ENCODE peak calls at places on chromosomes 2 and 18, in five cellular contexts. Y, N, E, W and P are unnamed samples.

GRCh38 chr18:56380682-56381081 is 257.7 kb downstream of the TXNL1 start:
- DNase-seq in Y (no peak), N (no peak), E (no peak), W (no peak), P (no peak)

GRCh38 chr2:197455428-197455827 is 2.1 kb downstream of the COQ10B start:
- DNase-seq in Y (no peak), N (no peak), E (no peak), W (no peak), P (no peak)

GRCh38 chr2:222318712-222319575 is 20.1 kb upstream of the PAX3 start:
- DNase-seq in Y (no peak), N (no peak), E (peak), W (no peak), P (peak)

GRCh38 chr18:79903787-79904356 is 47.6 kb downstream of the SLC66A2 start:
- DNase-seq in Y (no peak), N (no peak), E (no peak), W (no peak), P (no peak)

GRCh38 chr18:23470620-23471387 is 17.7 kb downstream of the RIOK3 start:
- DNase-seq in Y (no peak), N (no peak), E (no peak), W (no peak), P (no peak)

GRCh38 chr2:160507464-160507863 is 13.9 kb upstream of the RBMS1 start:
- DNase-seq in Y (no peak), N (no peak), E (no peak), W (no peak), P (no peak)

GRCh38 chr18:25449046-25449445 is 97.1 kb upstream of the ZNF521 start:
- DNase-seq in Y (no peak), N (no peak), E (no peak), W (no peak), P (no peak)

GRCh38 chr2:48600204-48600813 is 17.3 kb upstream of the GTF2A1L start:
- DNase-seq in Y (peak), N (peak), E (peak), W (no peak), P (no peak)

GRCh38 chr2:44935854-44936185 is 5.7 kb upstream of the SIX3 start:
- DNase-seq in Y (no peak), N (no peak), E (no peak), W (no peak), P (no peak)

GRCh38 chr2:167209784-167210183 is 321.5 kb downstream of the XIRP2 start:
- DNase-seq in Y (no peak), N (peak), E (no peak), W (no peak), P (no peak)

GRCh38 chr2:83565231-83566025 is 893.7 kb downstream of the SUCLG1 start:
- DNase-seq in Y (no peak), N (no peak), E (no peak), W (no peak), P (no peak)

GRCh38 chr18:48996901-48997463 is 46.2 kb upstream of the SMAD7 start:
- DNase-seq in Y (peak), N (peak), E (no peak), W (no peak), P (no peak)

GRCh38 chr2:241270531-241270930 is 44.9 kb downstream of the HDLBP start:
- DNase-seq in Y (no peak), N (no peak), E (no peak), W (no peak), P (no peak)

GRCh38 chr2:236616031-236616430 is 46.4 kb downstream of the ACKR3 start:
- DNase-seq in Y (no peak), N (no peak), E (no peak), W (no peak), P (no peak)

GRCh38 chr2:151733781-151734672 is at the start of gene NEB:
- DNase-seq in Y (no peak), N (no peak), E (no peak), W (no peak), P (no peak)

GRCh38 chr2:227388537-227389011 is 825 bp upstream of the SCYGR1 start:
- DNase-seq in Y (peak), N (peak), E (no peak), W (no peak), P (no peak)

GRCh38 chr2:134778372-134778771 is 59.6 kb upstream of the TMEM163 start:
- DNase-seq in Y (no peak), N (no peak), E (no peak), W (no peak), P (no peak)

GRCh38 chr2:125085904-125086303 is 1060.8 kb downstream of the CNTNAP5 start:
- DNase-seq in Y (no peak), N (no peak), E (no peak), W (no peak), P (no peak)

GRCh38 chr2:184692137-184692734 is 93.9 kb downstream of the ZNF804A start:
- DNase-seq in Y (peak), N (peak), E (no peak), W (no peak), P (no peak)

GRCh38 chr2:27961997-27962396 is 71.5 kb downstream of the BABAM2 start:
- DNase-seq in Y (peak), N (peak), E (no peak), W (no peak), P (no peak)

GRCh38 chr2:58594175-58594574 is 353.1 kb upstream of the FANCL start:
- DNase-seq in Y (no peak), N (no peak), E (peak), W (no peak), P (no peak)

GRCh38 chr2:131035112-131035825 is 58.0 kb downstream of the FAM168B start:
- DNase-seq in Y (no peak), N (no peak), E (no peak), W (no peak), P (peak)

GRCh38 chr2:176619504-176619903 is 350.3 kb downstream of the MTX2 start:
- DNase-seq in Y (no peak), N (no peak), E (no peak), W (no peak), P (no peak)

GRCh38 chr2:38668092-38668491 is 2.2 kb downstream of the GALM start:
- DNase-seq in Y (no peak), N (no peak), E (no peak), W (no peak), P (no peak)

GRCh38 chr2:27638023-27638637 is 9.3 kb downstream of the GPN1 start:
- DNase-seq in Y (peak), N (peak), E (no peak), W (no peak), P (no peak)

GRCh38 chr2:100667801-100668200 is 105.0 kb downstream of the PDCL3 start:
- DNase-seq in Y (no peak), N (no peak), E (no peak), W (no peak), P (no peak)

GRCh38 chr2:14633451-14634211 is 1.1 kb downstream of the LRATD1 start:
- DNase-seq in Y (no peak), N (no peak), E (no peak), W (no peak), P (peak)

GRCh38 chr2:40451926-40452605 is at the start of gene SLC8A1:
- DNase-seq in Y (no peak), N (peak), E (peak), W (no peak), P (peak)

GRCh38 chr18:62486290-62486964 is 36.4 kb upstream of the ZCCHC2 start:
- DNase-seq in Y (peak), N (peak), E (no peak), W (no peak), P (no peak)

GRCh38 chr2:217090024-217090473 is 230.2 kb upstream of the TNP1 start:
- DNase-seq in Y (peak), N (no peak), E (no peak), W (no peak), P (no peak)

GRCh38 chr2:16167471-16168426 is 227.4 kb downstream of the MYCN start:
- DNase-seq in Y (no peak), N (no peak), E (no peak), W (no peak), P (peak)

GRCh38 chr2:239258248-239258647 is 142.6 kb downstream of the HDAC4 start:
- DNase-seq in Y (no peak), N (no peak), E (no peak), W (no peak), P (no peak)

GRCh38 chr18:21303913-21304312 is 61.9 kb downstream of the GREB1L start:
- DNase-seq in Y (no peak), N (peak), E (no peak), W (no peak), P (no peak)

GRCh38 chr18:13269599-13270011 is 51.0 kb downstream of the LDLRAD4 start:
- DNase-seq in Y (no peak), N (peak), E (no peak), W (no peak), P (no peak)

GRCh38 chr2:53852540-53852939 is 7.2 kb downstream of the GPR75 start:
- DNase-seq in Y (no peak), N (no peak), E (no peak), W (no peak), P (no peak)

GRCh38 chr2:172101707-172102158 is 967 bp downstream of the DLX2 start:
- DNase-seq in Y (no peak), N (no peak), E (no peak), W (no peak), P (no peak)
- TF ChIP-seq CTCF in Y (no peak), N (no peak), E (no peak), W (no peak), P (no peak)

DNA sequence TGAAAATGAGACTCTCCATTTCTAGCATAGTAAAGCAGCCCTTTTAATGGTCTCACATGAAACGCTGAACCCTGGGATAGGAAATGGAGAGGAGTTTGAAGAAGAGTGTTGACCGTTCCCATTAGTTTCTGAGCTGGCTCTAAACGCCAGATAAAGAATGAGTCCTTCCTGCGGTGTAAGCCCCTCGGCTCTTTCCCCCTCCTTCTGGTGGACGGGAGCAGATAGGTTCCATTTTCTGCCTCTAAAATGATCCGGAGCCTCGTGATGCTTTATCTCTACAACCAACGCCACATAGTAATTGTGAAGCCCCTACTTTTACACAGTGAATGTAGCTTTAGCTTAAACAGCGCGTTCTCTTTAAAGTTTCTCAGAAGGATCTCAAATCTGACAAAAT is 24.1 kb upstream of the ZNF516 start:
- DNase-seq in Y (peak), N (no peak), E (no peak), W (no peak), P (no peak)
- TF ChIP-seq CTCF in Y (no peak), N (no peak), E (no peak), W (no peak), P (no peak)

GRCh38 chr2:164911832-164912231 is 43.5 kb downstream of the SLC38A11 start:
- DNase-seq in Y (no peak), N (no peak), E (no peak), W (no peak), P (no peak)

GRCh38 chr2:164913640-164914346 is 41.5 kb downstream of the SLC38A11 start:
- DNase-seq in Y (peak), N (peak), E (no peak), W (no peak), P (no peak)

GRCh38 chr2:164910091-164910899 is 45.0 kb downstream of the SLC38A11 start:
- DNase-seq in Y (peak), N (peak), E (no peak), W (no peak), P (no peak)

GRCh38 chr2:164917296-164917903 is 37.9 kb downstream of the SLC38A11 start:
- DNase-seq in Y (peak), N (no peak), E (no peak), W (peak), P (no peak)

DNA sequence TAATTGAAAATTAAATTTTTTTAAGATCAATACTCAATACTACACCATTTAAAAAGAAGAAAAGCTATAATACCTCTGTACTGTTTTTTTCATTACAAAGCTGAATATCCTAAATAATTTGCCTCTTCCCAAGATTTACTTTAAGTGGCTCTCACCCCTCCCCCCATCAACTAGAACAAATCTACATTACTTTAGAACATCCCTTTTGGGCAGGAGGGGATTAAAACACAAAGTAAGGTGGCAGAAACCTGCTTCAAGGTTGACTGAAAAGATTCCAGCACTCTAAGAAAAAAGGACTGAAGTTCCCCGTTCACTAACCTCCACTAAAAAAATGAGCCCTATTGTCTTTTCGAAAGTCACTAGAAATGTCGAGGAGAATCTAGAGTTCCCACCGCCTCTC is 42.3 kb downstream of the SLC38A11 start:
- DNase-seq in Y (no peak), N (no peak), E (no peak), W (no peak), P (no peak)
- TF ChIP-seq CTCF in Y (no peak), N (no peak), E (no peak), W (no peak), P (no peak)

GRCh38 chr18:7363338-7363737 is 132.4 kb downstream of the LRRC30 start:
- DNase-seq in Y (no peak), N (no peak), E (no peak), W (no peak), P (no peak)

GRCh38 chr18:7367336-7367735 is 136.4 kb downstream of the LRRC30 start:
- DNase-seq in Y (no peak), N (no peak), E (no peak), W (no peak), P (no peak)

GRCh38 chr18:7370375-7370774 is 139.5 kb downstream of the LRRC30 start:
- DNase-seq in Y (no peak), N (no peak), E (no peak), W (no peak), P (no peak)

GRCh38 chr18:7369006-7369405 is 138.1 kb downstream of the LRRC30 start:
- DNase-seq in Y (no peak), N (no peak), E (no peak), W (no peak), P (no peak)

GRCh38 chr18:7366597-7366996 is 135.7 kb downstream of the LRRC30 start:
- DNase-seq in Y (no peak), N (no peak), E (no peak), W (no peak), P (no peak)
- TF ChIP-seq CTCF in Y (no peak), N (no peak), E (no peak), W (no peak), P (no peak)

GRCh38 chr2:68294187-68294586 is 25.6 kb downstream of the CNRIP1 start:
- DNase-seq in Y (no peak), N (no peak), E (no peak), W (no peak), P (no peak)
- TF ChIP-seq CTCF in Y (no peak), N (no peak), E (no peak), W (no peak), P (peak)

GRCh38 chr18:74331404-74331803 is 15.8 kb downstream of the C18orf63 start:
- DNase-seq in Y (peak), N (peak), E (peak), W (peak), P (no peak)
- TF ChIP-seq CTCF in Y (peak), N (peak), E (peak), W (no peak), P (peak)

GRCh38 chr2:187855689-187856088 is 301.5 kb upstream of the TFPI start:
- DNase-seq in Y (no peak), N (no peak), E (no peak), W (no peak), P (no peak)
- TF ChIP-seq CTCF in Y (no peak), N (no peak), E (no peak), W (no peak), P (no peak)

DNA sequence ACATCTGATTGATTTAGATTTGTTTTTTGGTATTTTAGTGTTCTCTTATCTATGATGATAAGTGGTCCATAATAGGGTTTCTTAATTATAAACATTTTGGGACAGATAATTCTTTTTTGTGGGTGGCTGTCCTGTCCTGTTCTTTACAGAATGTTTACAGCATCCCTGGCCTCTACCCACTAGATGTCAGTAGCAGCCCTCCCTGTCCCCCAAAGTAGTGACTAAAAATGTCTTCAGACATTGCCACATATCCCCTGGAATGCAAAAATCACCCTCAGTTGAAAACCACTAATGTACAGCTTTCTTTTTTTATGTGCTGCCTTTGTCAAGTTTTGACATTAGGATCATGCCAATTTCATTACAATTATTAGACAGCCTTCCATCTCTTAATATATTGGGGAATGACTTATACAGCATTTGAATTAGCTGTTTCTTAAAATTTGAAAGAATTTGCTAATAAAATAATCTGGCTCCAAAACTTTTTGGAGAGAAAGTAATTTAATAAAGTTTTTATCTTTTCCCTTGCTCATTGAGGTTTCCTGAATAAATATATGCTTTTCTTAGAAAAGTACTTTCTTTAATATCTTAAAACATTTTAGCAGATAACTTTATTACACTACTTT is 19.5 kb downstream of the WIPF1 start:
- DNase-seq in Y (peak), N (peak), E (peak), W (no peak), P (no peak)
- TF ChIP-seq CTCF in Y (peak), N (peak), E (peak), W (peak), P (peak)

GRCh38 chr2:30686000-30686399 is 121.2 kb downstream of the CAPN13 start:
- DNase-seq in Y (no peak), N (no peak), E (no peak), W (no peak), P (no peak)
- TF ChIP-seq CTCF in Y (peak), N (no peak), E (peak), W (no peak), P (peak)

GRCh38 chr2:85772019-85772745 is 18.4 kb downstream of the ATOH8 start:
- DNase-seq in Y (peak), N (peak), E (peak), W (peak), P (peak)
- TF ChIP-seq CTCF in Y (peak), N (peak), E (no peak), W (peak), P (peak)